ENCODE peak calls at places on chromosome 7, in seven cellular contexts. L is stimulated activated CD8-positive, alpha-beta memory T cell treated with anti-CD3 and anti-CD28 coated beads, Interleukin-12 subunit alpha, Interleukin-12 subunit beta, amount 100 ng/mL, for 4 hours; U is glutamatergic neuron; X is ureter; F is cerebellar cortex; K is left cardiac atrium; S is GM23248. D is an unnamed sample.

GRCh38 chr7:50953820-50954219 is 171.1 kb upstream of the GRB10 start:
- DNase-seq in L (no peak), U (no peak), X (no peak), F (no peak), K (no peak), S (peak; percentile 50), D (no peak)

GRCh38 chr7:45239486-45239885 is 81.9 kb downstream of the RAMP3 start:
- DNase-seq in L (no peak), U (no peak), X (no peak), F (no peak), K (no peak), S (peak; percentile 93), D (no peak)

GRCh38 chr7:52271663-52272062 is 763.8 kb upstream of the POM121L12 start:
- DNase-seq in L (no peak), U (no peak), X (no peak), F (no peak), K (no peak), S (no peak), D (no peak)

GRCh38 chr7:122442929-122443328 is 138.4 kb upstream of the FEZF1 start:
- DNase-seq in L (no peak), U (no peak), X (no peak), F (no peak), K (no peak), S (no peak), D (no peak)

GRCh38 chr7:114130860-114131259 is 212.1 kb upstream of the PPP1R3A start:
- DNase-seq in L (no peak), U (no peak), X (no peak), F (no peak), K (no peak), S (no peak), D (no peak)

GRCh38 chr7:78742694-78743093 is 710.8 kb downstream of the MAGI2 start:
- DNase-seq in L (no peak), U (no peak), X (no peak), F (no peak), K (no peak), S (no peak), D (no peak)

GRCh38 chr7:15750741-15751140 is 64.3 kb upstream of the MEOX2 start:
- DNase-seq in L (no peak), U (no peak), X (no peak), F (no peak), K (no peak), S (peak; percentile 10), D (no peak)

GRCh38 chr7:70360557-70360956 is 762.3 kb downstream of the AUTS2 start:
- DNase-seq in L (no peak), U (no peak), X (no peak), F (no peak), K (peak; percentile 22), S (no peak), D (no peak)

GRCh38 chr7:101553771-101554445 is 75.2 kb downstream of the MYL10 start:
- DNase-seq in L (no peak), U (no peak), X (peak; percentile 25), F (no peak), K (no peak), S (no peak), D (no peak)

GRCh38 chr7:47327306-47327697 is 254.6 kb downstream of the TNS3 start:
- DNase-seq in L (no peak), U (no peak), X (no peak), F (no peak), K (no peak), S (peak; percentile 49), D (no peak)

GRCh38 chr7:20016669-20017068 is 200.5 kb downstream of the MACC1 start:
- DNase-seq in L (no peak), U (no peak), X (no peak), F (no peak), K (no peak), S (no peak), D (no peak)

GRCh38 chr7:105776068-105776790 is 100.2 kb downstream of the ATXN7L1 start:
- DNase-seq in L (no peak), U (peak; percentile 38), X (no peak), F (no peak), K (peak; percentile 68), S (peak; percentile 100), D (no peak)

GRCh38 chr7:94258856-94259255 is 135.8 kb upstream of the COL1A2 start:
- DNase-seq in L (no peak), U (peak; percentile 31), X (no peak), F (no peak), K (no peak), S (no peak), D (no peak)

GRCh38 chr7:3301472-3301778 is 373 bp downstream of the SDK1 start:
- DNase-seq in L (no peak), U (no peak), X (no peak), F (no peak), K (no peak), S (peak; percentile 13), D (no peak)

GRCh38 chr7:12570529-12571461 is at the start of gene SCIN:
- DNase-seq in L (no peak), U (peak; percentile 54), X (peak; percentile 62), F (no peak), K (peak; percentile 29), S (peak; percentile 71), D (peak; percentile 44)

GRCh38 chr7:132577206-132578049 is 1.2 kb upstream of the PLXNA4 start:
- DNase-seq in L (no peak), U (peak; percentile 89), X (peak; percentile 74), F (peak; percentile 38), K (peak; percentile 83), S (peak; percentile 72), D (peak; percentile 83)

GRCh38 chr7:28865494-28866257 is 92.5 kb downstream of the TRIL start:
- DNase-seq in L (no peak), U (no peak), X (no peak), F (no peak), K (no peak), S (no peak), D (no peak)

GRCh38 chr7:111074071-111074771 is 16.7 kb upstream of the LRRN3 start:
- DNase-seq in L (no peak), U (no peak), X (no peak), F (no peak), K (no peak), S (peak; percentile 37), D (no peak)

GRCh38 chr7:158699341-158699740 is 5.3 kb downstream of the NCAPG2 start:
- DNase-seq in L (no peak), U (no peak), X (no peak), F (no peak), K (no peak), S (no peak), D (no peak)

GRCh38 chr7:77415474-77415821 is 701 bp downstream of the GSAP start:
- DNase-seq in L (no peak), U (no peak), X (no peak), F (no peak), K (no peak), S (peak; percentile 39), D (no peak)

GRCh38 chr7:155283565-155284194 is 14.0 kb upstream of the INSIG1 start:
- DNase-seq in L (no peak), U (no peak), X (no peak), F (no peak), K (no peak), S (no peak), D (no peak)

GRCh38 chr7:22371878-22372277 is 14.9 kb upstream of the RAPGEF5 start:
- DNase-seq in L (no peak), U (no peak), X (no peak), F (no peak), K (no peak), S (no peak), D (no peak)

D was measured in mesothelial cell of epicardium.